ENCODE peak calls at places on chromosome 10, in nine cellular contexts. S is cardiac fibroblast; C is neural crest cell; M is activated naive CD4-positive, alpha-beta T cell; D is lower leg skin; F is NCI-H774; L is left cardiac atrium; O is activated T-helper 1 cell treated with Interleukin-2 at 50 U/mL for 16 hours; G is stimulated activated CD4-positive, alpha-beta T cell treated with anti-CD3 and anti-CD28 coated beads, Interleukin-4, amount 100 ng/mL, for 1 hour. E is an unnamed sample.

GRCh38 chr10:110488124-110488681 is 9.5 kb upstream of the DUSP5 start:
- DNase-seq in S (peak), C (no peak), M (no peak), D (no peak), F (no peak), L (no peak), O (no peak), G (no peak), E (no peak)

GRCh38 chr10:74223755-74224530 is 72.9 kb downstream of the ADK start:
- DNase-seq in S (peak), C (no peak), M (no peak), D (no peak), F (no peak), L (no peak), O (no peak), G (no peak), E (no peak)

GRCh38 chr10:99758241-99758891 is 24.1 kb upstream of the ABCC2 start:
- DNase-seq in S (peak), C (no peak), M (no peak), D (no peak), F (no peak), L (no peak), O (no peak), G (no peak), E (no peak)

GRCh38 chr10:22681783-22682183 is 32.6 kb downstream of the PIP4K2A start:
- DNase-seq in S (peak), C (no peak), M (no peak), D (no peak), F (no peak), L (no peak), O (peak), G (peak), E (no peak)

GRCh38 chr10:102744374-102745051 is 765 bp downstream of the WBP1L start:
- DNase-seq in S (peak), C (no peak), M (no peak), D (peak), F (no peak), L (no peak), O (no peak), G (no peak), E (peak)

GRCh38 chr10:60044221-60044620 is 137.9 kb upstream of the CCDC6 start:
- DNase-seq in S (peak), C (no peak), M (no peak), D (no peak), F (no peak), L (no peak), O (no peak), G (no peak), E (no peak)

GRCh38 chr10:10677479-10677878 is 340.2 kb upstream of the CELF2 start:
- DNase-seq in S (peak), C (peak), M (no peak), D (no peak), F (peak), L (peak), O (no peak), G (peak), E (no peak)

GRCh38 chr10:118543714-118544400 is 51.6 kb downstream of the PRLHR start:
- DNase-seq in S (peak), C (peak), M (peak), D (no peak), F (peak), L (peak), O (peak), G (peak), E (no peak)

GRCh38 chr10:126090911-126091728 is 194.8 kb downstream of the FANK1 start:
- DNase-seq in S (peak), C (no peak), M (no peak), D (no peak), F (no peak), L (no peak), O (no peak), G (no peak), E (no peak)

GRCh38 chr10:124545346-124545745 is 83.7 kb downstream of the LHPP start:
- DNase-seq in S (no peak), C (no peak), M (no peak), D (no peak), F (no peak), L (no peak), O (no peak), G (peak), E (peak)

GRCh38 chr10:480928-481551 is 208.4 kb downstream of the DIP2C start:
- DNase-seq in S (peak), C (no peak), M (no peak), D (peak), F (peak), L (no peak), O (no peak), G (no peak), E (no peak)

GRCh38 chr10:120462018-120462682 is 5.1 kb downstream of the PLPP4 start:
- DNase-seq in S (no peak), C (no peak), M (no peak), D (no peak), F (no peak), L (no peak), O (no peak), G (no peak), E (no peak)

GRCh38 chr10:6406220-6407033 is 173.6 kb downstream of the PRKCQ start:
- DNase-seq in S (peak), C (no peak), M (no peak), D (no peak), F (no peak), L (no peak), O (no peak), G (no peak), E (no peak)

GRCh38 chr10:7094781-7095180 is 316.1 kb downstream of the SFMBT2 start:
- DNase-seq in S (no peak), C (no peak), M (no peak), D (no peak), F (no peak), L (no peak), O (no peak), G (no peak), E (no peak)

GRCh38 chr10:93319855-93320254 is 162.3 kb downstream of the MYOF start:
- DNase-seq in S (no peak), C (no peak), M (no peak), D (no peak), F (peak), L (no peak), O (no peak), G (no peak), E (no peak)

GRCh38 chr10:77915299-77916105 is 11.1 kb downstream of the DLG5 start:
- DNase-seq in S (no peak), C (no peak), M (no peak), D (no peak), F (no peak), L (no peak), O (no peak), G (no peak), E (no peak)

GRCh38 chr10:29861811-29862505 is 197.4 kb downstream of the JCAD start:
- DNase-seq in S (peak), C (no peak), M (no peak), D (no peak), F (no peak), L (no peak), O (no peak), G (no peak), E (no peak)

GRCh38 chr10:123967626-123968243 is 76.1 kb upstream of the CPXM2 start:
- DNase-seq in S (peak), C (peak), M (peak), D (peak), F (no peak), L (peak), O (no peak), G (peak), E (no peak)

GRCh38 chr10:11003739-11004515 is 13.7 kb upstream of the CELF2 start:
- DNase-seq in S (no peak), C (no peak), M (no peak), D (no peak), F (no peak), L (no peak), O (no peak), G (no peak), E (no peak)

GRCh38 chr10:34492081-34492480 is 323.0 kb downstream of the PARD3 start:
- DNase-seq in S (no peak), C (no peak), M (no peak), D (no peak), F (peak), L (no peak), O (no peak), G (no peak), E (peak)

GRCh38 chr10:88194041-88194887 is 330.8 kb downstream of the PTEN start:
- DNase-seq in S (peak), C (no peak), M (no peak), D (no peak), F (no peak), L (no peak), O (peak), G (peak), E (no peak)

GRCh38 chr10:13316635-13317311 is 16.9 kb upstream of the PHYH start:
- DNase-seq in S (no peak), C (no peak), M (no peak), D (peak), F (no peak), L (no peak), O (no peak), G (no peak), E (no peak)

GRCh38 chr10:10092581-10092980 is 925.1 kb upstream of the CELF2 start:
- DNase-seq in S (peak), C (no peak), M (no peak), D (peak), F (no peak), L (peak), O (no peak), G (no peak), E (no peak)

GRCh38 chr10:132329565-132330485 is 2.2 kb upstream of the LRRC27 start:
- DNase-seq in S (peak), C (no peak), M (no peak), D (no peak), F (no peak), L (peak), O (no peak), G (peak), E (peak)

GRCh38 chr10:116207690-116208089 is 65.3 kb downstream of the GFRA1 start:
- DNase-seq in S (no peak), C (no peak), M (no peak), D (no peak), F (no peak), L (no peak), O (no peak), G (no peak), E (no peak)

GRCh38 chr10:60236869-60237524 is 152.7 kb downstream of the ANK3 start:
- DNase-seq in S (peak), C (no peak), M (no peak), D (no peak), F (no peak), L (peak), O (no peak), G (no peak), E (no peak)

GRCh38 chr10:80457554-80458262 is 3.6 kb downstream of the TSPAN14 start:
- DNase-seq in S (no peak), C (no peak), M (no peak), D (no peak), F (no peak), L (peak), O (no peak), G (no peak), E (no peak)

GRCh38 chr10:84244651-84245270 is at the start of gene RGR:
- DNase-seq in S (no peak), C (peak), M (no peak), D (no peak), F (no peak), L (peak), O (no peak), G (no peak), E (no peak)

GRCh38 chr10:72605137-72605536 is 20.7 kb downstream of the MICU1 start:
- DNase-seq in S (no peak), C (no peak), M (no peak), D (no peak), F (no peak), L (no peak), O (no peak), G (no peak), E (no peak)

GRCh38 chr10:119575506-119575905 is 21.3 kb downstream of the TIAL1 start:
- DNase-seq in S (peak), C (no peak), M (no peak), D (no peak), F (no peak), L (no peak), O (peak), G (no peak), E (no peak)

GRCh38 chr10:31751401-31752080 is 177.1 kb downstream of the ARHGAP12 start:
- DNase-seq in S (peak), C (no peak), M (no peak), D (no peak), F (no peak), L (no peak), O (no peak), G (no peak), E (no peak)

GRCh38 chr10:76352300-76352699 is 920.9 kb downstream of the LRMDA start:
- DNase-seq in S (peak), C (no peak), M (no peak), D (no peak), F (no peak), L (no peak), O (no peak), G (no peak), E (no peak)

E was measured in DMS79.